ENCODE peak calls at places on chromosomes 13 and 19, in nine cellular contexts. One of them, this sample, is unnamed.

GRCh38 chr19:19040417-19040816 is 7.0 kb downstream of the ARMC6 start:
- DNase-seq in BE2C: no peak
- DNase-seq in WTC11: no peak
- DNase-seq in CD8-positive, alpha-beta T cell: no peak
- DNase-seq in H9: no peak
- DNase-seq in transverse colon: peak
- DNase-seq in thoracic aorta: peak
- DNase-seq in heart left ventricle: peak
- DNase-seq in nephron progenitor cell: no peak
- DNase-seq in this sample: peak

GRCh38 chr19:19492026-19492610 is 23.2 kb downstream of the TSSK6 start:
- DNase-seq in nephron progenitor cell: no peak
- DNase-seq in transverse colon: no peak
- DNase-seq in heart left ventricle: no peak
- DNase-seq in BE2C: no peak
- DNase-seq in WTC11: no peak
- DNase-seq in CD8-positive, alpha-beta T cell: no peak
- DNase-seq in thoracic aorta: no peak
- DNase-seq in H9: no peak
- DNase-seq in this sample: no peak

GRCh38 chr19:31772915-31773314 is 423.7 kb upstream of the TSHZ3 start:
- DNase-seq in nephron progenitor cell: no peak
- DNase-seq in thoracic aorta: no peak
- DNase-seq in CD8-positive, alpha-beta T cell: no peak
- DNase-seq in H9: no peak
- DNase-seq in transverse colon: no peak
- DNase-seq in WTC11: no peak
- DNase-seq in heart left ventricle: no peak
- DNase-seq in BE2C: no peak
- DNase-seq in this sample: no peak

GRCh38 chr19:46862974-46863632 is 2.3 kb downstream of the ARHGAP35 start:
- DNase-seq in thoracic aorta: no peak
- DNase-seq in WTC11: peak
- DNase-seq in heart left ventricle: peak
- DNase-seq in CD8-positive, alpha-beta T cell: no peak
- DNase-seq in BE2C: peak
- DNase-seq in nephron progenitor cell: no peak
- DNase-seq in transverse colon: no peak
- DNase-seq in H9: no peak
- DNase-seq in this sample: no peak

GRCh38 chr13:74819549-74819948 is 662.4 kb downstream of the TBC1D4 start:
- DNase-seq in heart left ventricle: no peak
- DNase-seq in BE2C: no peak
- DNase-seq in transverse colon: no peak
- DNase-seq in WTC11: no peak
- DNase-seq in CD8-positive, alpha-beta T cell: no peak
- DNase-seq in nephron progenitor cell: no peak
- DNase-seq in H9: no peak
- DNase-seq in thoracic aorta: no peak
- DNase-seq in this sample: no peak

GRCh38 chr19:33740811-33741396 is 55.8 kb upstream of the KCTD15 start:
- DNase-seq in CD8-positive, alpha-beta T cell: no peak
- DNase-seq in BE2C: no peak
- DNase-seq in WTC11: peak
- DNase-seq in H9: peak
- DNase-seq in transverse colon: no peak
- DNase-seq in nephron progenitor cell: peak
- DNase-seq in thoracic aorta: no peak
- DNase-seq in heart left ventricle: no peak
- DNase-seq in this sample: peak

GRCh38 chr19:35027009-35027408 is 3.3 kb upstream of the SCN1B start:
- DNase-seq in transverse colon: no peak
- DNase-seq in nephron progenitor cell: no peak
- DNase-seq in WTC11: no peak
- DNase-seq in BE2C: no peak
- DNase-seq in thoracic aorta: no peak
- DNase-seq in H9: no peak
- DNase-seq in heart left ventricle: no peak
- DNase-seq in CD8-positive, alpha-beta T cell: no peak
- DNase-seq in this sample: no peak

GRCh38 chr19:7159105-7159933 is 89.8 kb downstream of the ZNF557 start:
- DNase-seq in heart left ventricle: peak
- DNase-seq in WTC11: no peak
- DNase-seq in BE2C: no peak
- DNase-seq in nephron progenitor cell: no peak
- DNase-seq in H9: no peak
- DNase-seq in transverse colon: peak
- DNase-seq in thoracic aorta: peak
- DNase-seq in CD8-positive, alpha-beta T cell: no peak
- DNase-seq in this sample: no peak

GRCh38 chr13:57114945-57115344 is 25.8 kb upstream of the PRR20A start:
- DNase-seq in CD8-positive, alpha-beta T cell: no peak
- DNase-seq in WTC11: no peak
- DNase-seq in heart left ventricle: no peak
- DNase-seq in transverse colon: no peak
- DNase-seq in BE2C: no peak
- DNase-seq in H9: no peak
- DNase-seq in nephron progenitor cell: no peak
- DNase-seq in thoracic aorta: no peak
- DNase-seq in this sample: no peak

GRCh38 chr19:27744926-27745844 is 1467.8 kb downstream of the UQCRFS1 start:
- DNase-seq in thoracic aorta: no peak
- DNase-seq in heart left ventricle: peak
- DNase-seq in nephron progenitor cell: no peak
- DNase-seq in H9: peak
- DNase-seq in BE2C: no peak
- DNase-seq in transverse colon: no peak
- DNase-seq in CD8-positive, alpha-beta T cell: no peak
- DNase-seq in WTC11: no peak
- DNase-seq in this sample: no peak

GRCh38 chr13:93881418-93881817 is 598.1 kb downstream of the DCT start:
- DNase-seq in WTC11: no peak
- DNase-seq in thoracic aorta: no peak
- DNase-seq in transverse colon: no peak
- DNase-seq in CD8-positive, alpha-beta T cell: no peak
- DNase-seq in H9: no peak
- DNase-seq in BE2C: no peak
- DNase-seq in heart left ventricle: no peak
- DNase-seq in nephron progenitor cell: no peak
- DNase-seq in this sample: no peak

GRCh38 chr19:1649706-1650626 is 2.4 kb downstream of the TCF3 start:
- DNase-seq in nephron progenitor cell: no peak
- DNase-seq in CD8-positive, alpha-beta T cell: no peak
- DNase-seq in H9: no peak
- DNase-seq in WTC11: no peak
- DNase-seq in BE2C: peak
- DNase-seq in thoracic aorta: no peak
- DNase-seq in transverse colon: no peak
- DNase-seq in heart left ventricle: peak
- DNase-seq in this sample: no peak

GRCh38 chr19:1648926-1649541 is 3.4 kb downstream of the TCF3 start:
- DNase-seq in nephron progenitor cell: no peak
- DNase-seq in transverse colon: peak
- DNase-seq in heart left ventricle: peak
- DNase-seq in BE2C: no peak
- DNase-seq in thoracic aorta: no peak
- DNase-seq in H9: no peak
- DNase-seq in CD8-positive, alpha-beta T cell: no peak
- DNase-seq in WTC11: no peak
- DNase-seq in this sample: no peak

GRCh38 chr19:1651548-1652394 is 644 bp downstream of the TCF3 start:
- DNase-seq in H9: no peak
- DNase-seq in CD8-positive, alpha-beta T cell: no peak
- DNase-seq in thoracic aorta: no peak
- DNase-seq in WTC11: no peak
- DNase-seq in BE2C: peak
- DNase-seq in nephron progenitor cell: peak
- DNase-seq in transverse colon: peak
- DNase-seq in heart left ventricle: peak
- DNase-seq in this sample: no peak

GRCh38 chr19:1651061-1651547 is 1.3 kb downstream of the TCF3 start:
- DNase-seq in BE2C: peak
- DNase-seq in H9: no peak
- DNase-seq in WTC11: peak
- DNase-seq in thoracic aorta: no peak
- DNase-seq in nephron progenitor cell: peak
- DNase-seq in CD8-positive, alpha-beta T cell: peak
- DNase-seq in transverse colon: peak
- DNase-seq in heart left ventricle: peak
- DNase-seq in this sample: no peak

GRCh38 chr19:1650627-1651009 is 1.8 kb downstream of the TCF3 start:
- DNase-seq in H9: no peak
- DNase-seq in thoracic aorta: no peak
- DNase-seq in heart left ventricle: peak
- DNase-seq in transverse colon: no peak
- DNase-seq in nephron progenitor cell: no peak
- DNase-seq in WTC11: peak
- DNase-seq in CD8-positive, alpha-beta T cell: peak
- DNase-seq in BE2C: peak
- DNase-seq in this sample: no peak
- TF ChIP-seq CTCF in H9: peak
- TF ChIP-seq CTCF in thoracic aorta: no peak
- TF ChIP-seq CTCF in heart left ventricle: no peak
- TF ChIP-seq CTCF in transverse colon: no peak
- TF ChIP-seq CTCF in nephron progenitor cell: no peak
- TF ChIP-seq CTCF in WTC11: no peak
- TF ChIP-seq CTCF in CD8-positive, alpha-beta T cell: no peak
- TF ChIP-seq CTCF in BE2C: no peak
- TF ChIP-seq CTCF in this sample: no peak

DNA sequence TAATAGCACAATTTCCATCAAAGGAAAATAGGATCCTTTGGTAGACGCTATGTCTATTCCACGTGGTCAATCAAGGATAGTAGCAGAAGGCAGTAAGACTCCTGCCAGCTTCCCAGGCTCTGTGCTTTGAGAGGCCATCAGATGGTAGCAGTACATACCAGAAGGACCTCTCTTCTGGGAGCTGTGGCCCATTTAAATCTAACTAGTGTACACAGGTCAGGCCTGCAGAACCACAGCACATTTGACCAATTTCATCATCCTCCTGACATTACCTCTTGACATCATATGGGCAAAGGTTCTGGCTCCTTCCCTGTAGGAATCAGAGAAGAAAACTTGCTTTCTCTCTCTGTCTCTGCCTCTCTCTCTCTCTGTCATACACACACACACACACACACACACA is 229.6 kb upstream of the HTR2A start:
- DNase-seq in nephron progenitor cell: no peak
- DNase-seq in WTC11: no peak
- DNase-seq in transverse colon: no peak
- DNase-seq in CD8-positive, alpha-beta T cell: no peak
- DNase-seq in heart left ventricle: no peak
- DNase-seq in BE2C: no peak
- DNase-seq in H9: no peak
- DNase-seq in thoracic aorta: no peak
- DNase-seq in this sample: no peak
- TF ChIP-seq CTCF in nephron progenitor cell: no peak
- TF ChIP-seq CTCF in WTC11: no peak
- TF ChIP-seq CTCF in transverse colon: no peak
- TF ChIP-seq CTCF in CD8-positive, alpha-beta T cell: no peak
- TF ChIP-seq CTCF in heart left ventricle: no peak
- TF ChIP-seq CTCF in BE2C: peak
- TF ChIP-seq CTCF in H9: peak
- TF ChIP-seq CTCF in thoracic aorta: no peak
- TF ChIP-seq CTCF in this sample: no peak

GRCh38 chr19:38849147-38849745 is 540 bp downstream of the HNRNPL start:
- DNase-seq in nephron progenitor cell: peak
- DNase-seq in BE2C: peak
- DNase-seq in CD8-positive, alpha-beta T cell: peak
- DNase-seq in WTC11: peak
- DNase-seq in transverse colon: peak
- DNase-seq in H9: peak
- DNase-seq in thoracic aorta: peak
- DNase-seq in heart left ventricle: peak
- DNase-seq in this sample: no peak

GRCh38 chr19:38849746-38850230 is at the start of gene HNRNPL:
- DNase-seq in BE2C: peak
- DNase-seq in H9: no peak
- DNase-seq in thoracic aorta: no peak
- DNase-seq in nephron progenitor cell: peak
- DNase-seq in transverse colon: peak
- DNase-seq in heart left ventricle: peak
- DNase-seq in CD8-positive, alpha-beta T cell: peak
- DNase-seq in WTC11: peak
- DNase-seq in this sample: no peak

GRCh38 chr19:38850976-38851621 is 1.3 kb upstream of the HNRNPL start:
- DNase-seq in BE2C: no peak
- DNase-seq in thoracic aorta: no peak
- DNase-seq in transverse colon: peak
- DNase-seq in heart left ventricle: peak
- DNase-seq in nephron progenitor cell: peak
- DNase-seq in H9: no peak
- DNase-seq in CD8-positive, alpha-beta T cell: no peak
- DNase-seq in WTC11: peak
- DNase-seq in this sample: no peak

GRCh38 chr19:38851622-38852230 is 1.9 kb upstream of the HNRNPL start:
- DNase-seq in transverse colon: peak
- DNase-seq in thoracic aorta: peak
- DNase-seq in heart left ventricle: peak
- DNase-seq in BE2C: peak
- DNase-seq in H9: peak
- DNase-seq in nephron progenitor cell: peak
- DNase-seq in WTC11: peak
- DNase-seq in CD8-positive, alpha-beta T cell: peak
- DNase-seq in this sample: no peak

DNA sequence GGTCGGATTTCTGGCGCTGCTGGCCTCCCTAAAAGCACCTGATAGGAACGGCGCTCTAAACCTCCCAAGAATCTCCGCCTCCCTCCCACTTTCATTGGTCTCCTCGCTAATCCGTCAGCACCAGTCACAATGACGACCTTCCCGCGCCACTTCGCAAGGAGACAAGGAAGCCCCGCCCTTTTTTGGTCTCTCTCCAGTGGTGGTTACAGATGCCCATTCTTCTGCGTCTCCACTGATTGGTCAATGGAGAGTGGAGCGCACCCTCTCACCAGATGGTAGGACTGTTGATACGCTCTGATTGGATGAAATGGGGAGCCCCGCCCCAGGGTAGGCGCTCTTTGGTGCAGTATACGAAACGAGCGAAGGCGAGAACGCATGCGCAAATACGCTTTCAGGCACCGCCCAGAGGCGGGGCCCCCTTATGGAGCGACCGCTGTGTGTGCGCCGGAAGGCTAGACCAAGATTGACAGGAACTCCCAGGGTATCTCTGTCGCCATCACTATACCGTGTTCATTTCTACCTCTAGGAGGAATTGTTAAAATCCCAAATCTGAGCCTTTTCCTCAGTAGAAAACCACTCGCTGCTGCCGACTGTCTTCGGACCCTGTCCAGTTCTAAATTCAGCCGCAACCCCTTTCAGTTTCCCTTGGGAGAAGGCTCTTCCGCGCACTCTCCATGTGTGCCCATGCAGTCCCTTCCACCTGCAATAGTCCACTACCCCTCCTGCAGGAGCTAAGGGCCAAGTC is 617 bp upstream of the HNRNPL start:
- DNase-seq in nephron progenitor cell: peak
- DNase-seq in H9: peak
- DNase-seq in WTC11: peak
- DNase-seq in heart left ventricle: peak
- DNase-seq in CD8-positive, alpha-beta T cell: peak
- DNase-seq in BE2C: peak
- DNase-seq in transverse colon: peak
- DNase-seq in thoracic aorta: peak
- DNase-seq in this sample: peak
- TF ChIP-seq CTCF in nephron progenitor cell: no peak
- TF ChIP-seq CTCF in H9: peak
- TF ChIP-seq CTCF in WTC11: no peak
- TF ChIP-seq CTCF in heart left ventricle: no peak
- TF ChIP-seq CTCF in CD8-positive, alpha-beta T cell: no peak
- TF ChIP-seq CTCF in BE2C: peak
- TF ChIP-seq CTCF in transverse colon: peak
- TF ChIP-seq CTCF in thoracic aorta: peak
- TF ChIP-seq CTCF in this sample: no peak

GRCh38 chr13:27338816-27339215 is 68.2 kb downstream of the RASL11A start:
- DNase-seq in thoracic aorta: no peak
- DNase-seq in CD8-positive, alpha-beta T cell: no peak
- DNase-seq in nephron progenitor cell: no peak
- DNase-seq in BE2C: peak
- DNase-seq in H9: peak
- DNase-seq in WTC11: peak
- DNase-seq in transverse colon: no peak
- DNase-seq in heart left ventricle: no peak
- DNase-seq in this sample: no peak
- TF ChIP-seq CTCF in thoracic aorta: no peak
- TF ChIP-seq CTCF in CD8-positive, alpha-beta T cell: no peak
- TF ChIP-seq CTCF in nephron progenitor cell: no peak
- TF ChIP-seq CTCF in BE2C: peak
- TF ChIP-seq CTCF in H9: peak
- TF ChIP-seq CTCF in WTC11: no peak
- TF ChIP-seq CTCF in transverse colon: no peak
- TF ChIP-seq CTCF in heart left ventricle: no peak
- TF ChIP-seq CTCF in this sample: no peak

This sample was measured in LNCaP clone FGC.